ENCODE peak calls at places on chromosomes 16 and 17, in six cellular contexts. A is cardiac muscle cell, J is left ventricle myocardium inferior, W is GM23248, G is upper lobe of right lung, U is SK-N-SH. Y is an unnamed sample.

GRCh38 chr17:38317081-38317480 is 20.1 kb downstream of the MRPL45 start:
- DNase-seq in A (no peak), J (no peak), W (no peak), U (no peak), G (no peak), Y (no peak)

GRCh38 chr16:16877061-16877460 is 498.1 kb downstream of the NPIPA7 start:
- DNase-seq in J (no peak), G (no peak), A (no peak), W (no peak), U (no peak), Y (no peak)

GRCh38 chr17:19596869-19597268 is 51.7 kb upstream of the ALDH3A2 start:
- DNase-seq in U (no peak), W (no peak), J (no peak), A (no peak), G (no peak), Y (no peak)

GRCh38 chr17:77449908-77450741 is 309.4 kb downstream of the SEC14L1 start:
- DNase-seq in A (peak; percentile 59), U (peak; percentile 91), J (peak; percentile 86), G (no peak), W (peak; percentile 78), Y (peak; percentile 50)

GRCh38 chr17:28298449-28298848 is 20.6 kb upstream of the TMEM97 start:
- DNase-seq in G (no peak), W (no peak), U (no peak), J (no peak), A (no peak), Y (no peak)

GRCh38 chr17:3990391-3991127 is 26.3 kb upstream of the ATP2A3 start:
- DNase-seq in J (no peak), A (no peak), W (peak; percentile 43), G (peak; percentile 13), U (peak; percentile 8), Y (no peak)

GRCh38 chr17:72624652-72625051 is 467.8 kb downstream of the SLC39A11 start:
- DNase-seq in J (no peak), W (no peak), A (no peak), G (no peak), U (no peak), Y (no peak)

GRCh38 chr17:77897741-77898301 is 60.7 kb upstream of the TNRC6C start:
- DNase-seq in J (no peak), A (no peak), G (peak; percentile 40), W (no peak), U (no peak), Y (no peak)

GRCh38 chr16:48282636-48283263 is 35.4 kb upstream of the ABCC11 start:
- DNase-seq in W (no peak), A (peak; percentile 48), J (no peak), U (no peak), G (no peak), Y (no peak)

GRCh38 chr16:69880640-69881133 is 70.4 kb upstream of the CLEC18A start:
- DNase-seq in J (no peak), W (peak; percentile 81), U (no peak), A (no peak), G (no peak), Y (no peak)

GRCh38 chr17:81163703-81164413 is 1.4 kb upstream of the PVALEF start:
- DNase-seq in U (no peak), J (no peak), G (no peak), W (no peak), A (no peak), Y (no peak)

GRCh38 chr16:4330277-4330882 is 14.5 kb downstream of the GLIS2 start:
- DNase-seq in J (peak; percentile 85), U (peak; percentile 94), A (peak; percentile 83), G (peak; percentile 92), W (peak; percentile 81), Y (peak; percentile 51)

GRCh38 chr16:17068524-17068923 is 402.2 kb downstream of the XYLT1 start:
- DNase-seq in U (no peak), A (no peak), G (no peak), J (no peak), W (no peak), Y (no peak)

GRCh38 chr16:28838558-28838918 is 7.6 kb downstream of the TUFM start:
- DNase-seq in G (no peak), U (no peak), A (no peak), W (no peak), J (no peak), Y (no peak)

GRCh38 chr16:75097941-75098897 is 18.4 kb downstream of the LDHD start:
- DNase-seq in U (no peak), A (no peak), J (no peak), W (no peak), G (peak; percentile 70), Y (peak; percentile 73)

GRCh38 chr16:49857423-49858181 is 1.7 kb upstream of the ZNF423 start:
- DNase-seq in A (peak; percentile 80), G (peak; percentile 76), W (peak; percentile 60), U (peak; percentile 86), J (peak; percentile 61), Y (peak; percentile 36)

GRCh38 chr17:56667925-56668324 is 74.4 kb downstream of the NOG start:
- DNase-seq in A (no peak), J (no peak), G (no peak), U (no peak), W (no peak), Y (no peak)

GRCh38 chr17:28610372-28610771 is 3.6 kb downstream of the RSKR start:
- DNase-seq in W (no peak), A (no peak), J (no peak), G (no peak), U (no peak), Y (no peak)

GRCh38 chr16:57736419-57737281 is 1.1 kb downstream of the KATNB1 start:
- DNase-seq in A (peak; percentile 20), U (peak; percentile 62), G (peak; percentile 67), J (peak; percentile 16), W (peak; percentile 93), Y (peak; percentile 25)

DNA sequence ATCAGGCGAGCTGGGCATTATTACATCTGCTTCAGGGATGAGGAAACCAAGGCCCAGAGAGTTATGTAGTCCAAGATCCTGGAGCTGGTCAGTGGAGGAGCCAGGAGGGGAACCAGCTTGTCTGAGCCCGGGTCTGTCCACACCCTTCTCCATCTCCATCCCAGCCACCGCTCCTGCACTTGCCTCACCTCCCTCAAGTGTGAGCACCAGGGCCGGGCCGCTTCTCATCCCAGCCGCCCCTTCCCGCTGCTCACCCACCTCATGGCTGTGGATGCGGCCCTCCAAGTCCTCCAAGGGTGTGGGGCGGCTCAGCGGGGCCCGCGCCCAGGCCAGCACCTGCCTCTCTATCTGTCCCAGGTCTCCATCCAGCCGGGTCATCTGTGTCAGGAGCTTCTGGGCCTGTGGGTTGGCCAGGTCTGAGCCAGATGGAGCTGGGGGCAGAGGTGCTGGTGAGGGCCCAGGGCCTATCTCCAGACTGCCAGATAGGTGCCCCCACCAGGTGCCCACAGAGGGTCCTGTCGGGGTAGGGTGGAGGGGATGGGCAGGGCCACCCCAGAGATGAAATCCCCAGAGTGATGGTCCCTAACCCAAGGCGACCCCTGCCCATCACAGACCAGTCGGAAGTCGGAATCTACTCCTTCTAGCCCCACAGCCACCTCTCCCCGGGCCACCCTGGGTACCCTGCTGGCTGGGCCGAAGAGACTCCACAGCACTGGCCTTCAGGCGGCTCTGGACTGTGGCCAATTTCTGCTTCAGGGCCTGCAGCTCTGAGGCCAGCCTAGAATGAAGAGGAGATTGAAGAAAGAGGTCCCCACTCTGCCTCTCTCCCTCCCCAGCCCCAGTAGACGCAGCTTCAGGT is 9.4 kb downstream of the EVPL start:
- DNase-seq in U (no peak), A (no peak), G (no peak), W (no peak), J (no peak), Y (no peak)
- H3K4me1 ChIP-seq in U (peaks cover 13% of the 10 kb centered on the region), A (no peaks in the 10 kb centered on the region), G (no peaks in the 10 kb centered on the region), W (no peaks in the 10 kb centered on the region), J (peaks cover 6% of the 10 kb centered on the region), Y (peaks cover 9% of the 10 kb centered on the region)

GRCh38 chr17:36474571-36474970 is 11.9 kb upstream of the ZNHIT3 start:
- DNase-seq in G (no peak), W (no peak), A (no peak), J (no peak), U (no peak), Y (no peak)

GRCh38 chr17:36470499-36470898 is 16.0 kb upstream of the ZNHIT3 start:
- DNase-seq in U (no peak), J (no peak), W (no peak), G (no peak), A (no peak), Y (no peak)

GRCh38 chr17:36469733-36470132 is 16.7 kb upstream of the ZNHIT3 start:
- DNase-seq in W (no peak), U (no peak), J (no peak), G (no peak), A (no peak), Y (no peak)

DNA sequence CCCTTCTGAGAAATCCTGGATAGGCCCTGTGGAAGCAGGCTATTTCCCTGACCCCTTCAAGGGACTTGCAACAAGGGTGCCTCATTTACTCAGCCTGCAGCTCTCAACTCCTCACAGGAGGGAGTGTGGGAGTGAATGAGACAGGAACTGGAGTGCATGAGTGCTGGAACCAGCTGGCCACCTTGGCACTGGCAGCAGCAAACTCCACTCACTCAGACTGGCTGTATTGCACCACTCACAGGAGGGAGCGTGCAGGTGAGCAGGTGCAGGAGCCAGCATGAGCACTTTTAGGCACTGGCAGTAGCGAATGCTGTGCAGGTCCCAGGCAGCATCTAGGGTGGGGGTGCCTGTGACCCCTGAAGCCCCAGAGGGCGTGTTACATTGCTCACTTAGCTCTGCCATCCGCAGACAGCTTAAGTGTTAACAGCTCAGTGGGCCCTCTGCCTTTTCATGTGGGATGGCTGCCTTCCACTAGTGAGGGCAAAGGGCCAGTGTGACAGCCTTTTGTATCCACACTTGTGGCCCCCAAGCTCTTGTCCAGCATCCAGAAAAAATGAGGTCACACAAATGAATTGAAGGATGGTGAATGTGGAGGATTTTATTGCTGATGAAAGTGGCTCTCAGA is 11.0 kb upstream of the ZNHIT3 start:
- DNase-seq in A (no peak), J (no peak), W (no peak), G (no peak), U (no peak), Y (no peak)
- H3K27me3 ChIP-seq in A (peaks cover 13% of the 10 kb centered on the region), J (peaks cover 55% of the 10 kb centered on the region), W (peaks cover 11% of the 10 kb centered on the region), G (peaks cover 18% of the 10 kb centered on the region), U (peaks cover 41% of the 10 kb centered on the region), Y (peaks cover 4% of the 10 kb centered on the region)

DNA sequence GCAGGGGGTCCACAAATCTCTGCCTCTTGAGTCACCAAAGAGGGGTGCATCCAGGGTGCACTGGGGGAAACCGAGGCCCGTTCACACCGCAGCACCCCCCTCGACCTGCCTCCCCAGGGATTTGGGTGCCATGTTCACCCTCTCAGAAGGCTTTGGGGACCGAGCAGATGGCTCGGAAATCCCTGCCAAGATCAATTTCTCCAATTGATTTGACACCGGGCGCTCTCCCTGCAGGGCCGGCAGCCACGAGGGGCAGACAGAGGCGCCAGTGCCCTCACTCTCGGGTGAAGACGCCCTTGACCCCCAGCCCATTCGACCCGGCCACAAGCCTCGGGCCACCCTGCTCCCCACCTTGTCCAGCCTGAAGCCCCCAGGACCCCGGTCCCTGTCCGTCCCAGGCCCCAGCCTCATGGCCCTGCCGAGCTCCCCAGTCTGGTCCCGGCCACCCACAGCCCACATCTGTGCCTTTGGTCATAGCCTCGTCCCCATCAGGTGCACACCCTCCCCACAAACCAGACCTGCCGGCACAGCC is 9.3 kb downstream of the SSTR5 start:
- DNase-seq in J (no peak), U (no peak), G (no peak), W (no peak), A (no peak), Y (no peak)
- H3K4me1 ChIP-seq in J (no peaks in the 10 kb centered on the region), U (no peaks in the 10 kb centered on the region), G (no peaks in the 10 kb centered on the region), W (no peaks in the 10 kb centered on the region), A (peaks cover 4% of the 10 kb centered on the region), Y (no peaks in the 10 kb centered on the region)

DNA sequence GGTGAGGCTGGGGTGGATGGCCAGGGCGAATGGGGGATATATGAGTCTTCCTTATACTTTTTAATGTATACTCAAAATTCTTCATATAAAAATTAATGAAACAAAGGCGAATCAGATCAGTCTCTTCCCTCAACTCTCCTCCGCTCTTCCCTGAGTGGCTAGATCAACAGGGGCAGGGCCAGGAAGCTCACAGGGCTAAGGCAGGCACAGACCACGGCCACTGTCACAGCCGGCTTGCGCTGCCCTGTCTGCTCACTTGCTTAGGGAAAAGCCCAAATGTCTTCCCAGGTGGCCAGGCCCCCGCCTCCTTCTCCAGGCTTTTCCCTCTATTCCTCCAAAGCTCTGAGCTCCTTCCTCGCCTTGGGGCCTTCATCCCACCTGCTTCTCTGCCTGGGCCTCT is 6.0 kb downstream of the GRIN2C start:
- DNase-seq in U (no peak), W (no peak), G (no peak), J (no peak), A (no peak), Y (no peak)
- H3K27me3 ChIP-seq in U (peaks cover 48% of the 10 kb centered on the region), W (peaks cover 72% of the 10 kb centered on the region), G (peaks cover 64% of the 10 kb centered on the region), J (peaks cover 88% of the 10 kb centered on the region), A (peaks cover 97% of the 10 kb centered on the region), Y (peaks cover 14% of the 10 kb centered on the region)